ENCODE peak calls at places on chromosomes 2 and 18, in five cellular contexts. G is pancreas; T is right lobe of liver; E is CD8-positive, alpha-beta T cell; X is fibroblast of lung. Y is an unnamed sample.

GRCh38 chr2:84727315-84727714 is 153.6 kb downstream of the TRABD2A start:
- DNase-seq in E (no peak), T (no peak), X (no peak), G (no peak), Y (no peak)

GRCh38 chr2:207341114-207341750 is 175.5 kb upstream of the KLF7 start:
- DNase-seq in X (no peak), G (no peak), E (no peak), T (no peak), Y (no peak)

GRCh38 chr2:231632559-231633142 is 40.0 kb downstream of the TEX44 start:
- DNase-seq in G (no peak), T (no peak), E (no peak), X (peak), Y (peak)

GRCh38 chr2:105249181-105249580 is 7.6 kb downstream of the GPR45 start:
- DNase-seq in T (no peak), X (no peak), G (no peak), E (no peak), Y (no peak)

GRCh38 chr2:239726091-239726591 is 299.0 kb downstream of the NDUFA10 start:
- DNase-seq in X (no peak), E (no peak), T (no peak), G (peak), Y (no peak)

GRCh38 chr18:50696436-50696835 is 123.4 kb downstream of the MRO start:
- DNase-seq in X (no peak), T (no peak), G (no peak), E (no peak), Y (no peak)

GRCh38 chr2:150477347-150477746 is 10.1 kb downstream of the RND3 start:
- DNase-seq in T (peak), G (no peak), E (no peak), X (peak), Y (no peak)

GRCh38 chr2:108449410-108450200 is 599 bp downstream of the GCC2 start:
- DNase-seq in G (no peak), X (peak), E (peak), T (no peak), Y (peak)

GRCh38 chr2:65608966-65609365 is 176.6 kb upstream of the SPRED2 start:
- DNase-seq in X (no peak), G (no peak), T (no peak), E (no peak), Y (no peak)

GRCh38 chr2:131367352-131367751 is 3.4 kb upstream of the RAB6D start:
- DNase-seq in E (no peak), G (no peak), T (no peak), X (no peak), Y (no peak)

GRCh38 chr2:99648115-99648850 is 158.5 kb upstream of the REV1 start:
- DNase-seq in E (no peak), T (no peak), X (peak), G (no peak), Y (no peak)

GRCh38 chr2:113218283-113219091 is 44.7 kb downstream of the PSD4 start:
- DNase-seq in T (peak), E (no peak), X (peak), G (no peak), Y (no peak)

GRCh38 chr2:151007365-151007764 is 254.3 kb downstream of the RBM43 start:
- DNase-seq in E (no peak), G (no peak), X (peak), T (no peak), Y (no peak)

GRCh38 chr2:132252191-132252893 is 90.6 kb upstream of the ANKRD30BL start:
- DNase-seq in X (no peak), G (peak), T (no peak), E (no peak), Y (no peak)

GRCh38 chr2:29744976-29745375 is 176.4 kb downstream of the ALK start:
- DNase-seq in G (no peak), E (no peak), T (no peak), X (no peak), Y (no peak)

GRCh38 chr2:191333911-191334357 is 88.7 kb downstream of the MYO1B start:
- DNase-seq in X (peak), E (no peak), G (no peak), T (no peak), Y (peak)

GRCh38 chr2:88123975-88124917 is 3.6 kb downstream of the FABP1 start:
- DNase-seq in T (no peak), E (no peak), X (no peak), G (no peak), Y (no peak)

GRCh38 chr2:172460780-172461201 is 33.4 kb downstream of the ITGA6 start:
- DNase-seq in T (no peak), E (no peak), X (no peak), G (no peak), Y (no peak)

GRCh38 chr2:105785095-105785847 is 40.6 kb downstream of the NCK2 start:
- DNase-seq in E (no peak), T (no peak), G (no peak), X (no peak), Y (no peak)

GRCh38 chr18:3281456-3282400 is 19.8 kb downstream of the MYL12B start:
- DNase-seq in T (no peak), X (peak), E (no peak), G (no peak), Y (no peak)

GRCh38 chr2:20578895-20579825 is 71.7 kb downstream of the HS1BP3 start:
- DNase-seq in X (peak), G (peak), T (no peak), E (no peak), Y (peak)

GRCh38 chr2:105798595-105798994 is 53.9 kb downstream of the NCK2 start:
- DNase-seq in E (no peak), G (no peak), X (no peak), T (no peak), Y (no peak)

GRCh38 chr2:241609859-241610793 is 26.8 kb downstream of the THAP4 start:
- DNase-seq in T (peak), E (peak), X (peak), G (peak), Y (peak)

GRCh38 chr2:118539290-118539689 is 308.2 kb downstream of the EN1 start:
- DNase-seq in T (no peak), E (no peak), X (peak), G (peak), Y (peak)

GRCh38 chr2:68435605-68436004 is 31.5 kb downstream of the FBXO48 start:
- DNase-seq in G (no peak), E (no peak), T (no peak), X (peak), Y (no peak)

GRCh38 chr2:134080759-134081158 is 173.1 kb upstream of the MGAT5 start:
- DNase-seq in X (no peak), G (no peak), T (no peak), E (no peak), Y (no peak)

GRCh38 chr2:45612741-45613140 is 1.7 kb upstream of the SRBD1 start:
- DNase-seq in G (no peak), T (no peak), E (no peak), X (no peak), Y (no peak)

GRCh38 chr18:39743463-39743862 is 2177.9 kb upstream of the CELF4 start:
- DNase-seq in G (no peak), E (no peak), X (no peak), T (no peak), Y (no peak)

GRCh38 chr2:102085238-102085637 is 57.3 kb upstream of the IL1R1 start:
- DNase-seq in T (no peak), E (no peak), G (no peak), X (no peak), Y (no peak)

GRCh38 chr2:238287702-238288649 is at the start of gene PER2:
- DNase-seq in T (no peak), E (no peak), G (peak), X (peak), Y (peak)

GRCh38 chr18:10797882-10798281 is 272.1 kb downstream of the NAPG start:
- DNase-seq in X (no peak), G (no peak), T (no peak), E (no peak), Y (no peak)

GRCh38 chr2:66966631-66967030 is 430.5 kb upstream of the ETAA1 start:
- DNase-seq in E (no peak), G (no peak), X (peak), T (no peak), Y (peak)

GRCh38 chr2:24334245-24334633 is 26.1 kb downstream of the ITSN2 start:
- DNase-seq in T (peak), G (no peak), E (no peak), X (peak), Y (no peak)

GRCh38 chr2:147588191-147588590 is 256.6 kb upstream of the ACVR2A start:
- DNase-seq in E (no peak), X (peak), T (no peak), G (no peak), Y (peak)

GRCh38 chr2:41353060-41353459 is 694.8 kb upstream of the PKDCC start:
- DNase-seq in G (no peak), E (no peak), T (no peak), X (no peak), Y (no peak)

GRCh38 chr2:184154438-184154837 is 443.9 kb upstream of the ZNF804A start:
- DNase-seq in X (peak), G (no peak), E (no peak), T (no peak), Y (no peak)

GRCh38 chr2:129883121-129883520 is 96.3 kb upstream of the RAB6C start:
- DNase-seq in T (no peak), E (no peak), G (no peak), X (no peak), Y (no peak)

GRCh38 chr2:63034575-63034974 is 16.1 kb upstream of the OTX1 start:
- DNase-seq in E (no peak), X (no peak), T (no peak), G (no peak), Y (no peak)

DNA sequence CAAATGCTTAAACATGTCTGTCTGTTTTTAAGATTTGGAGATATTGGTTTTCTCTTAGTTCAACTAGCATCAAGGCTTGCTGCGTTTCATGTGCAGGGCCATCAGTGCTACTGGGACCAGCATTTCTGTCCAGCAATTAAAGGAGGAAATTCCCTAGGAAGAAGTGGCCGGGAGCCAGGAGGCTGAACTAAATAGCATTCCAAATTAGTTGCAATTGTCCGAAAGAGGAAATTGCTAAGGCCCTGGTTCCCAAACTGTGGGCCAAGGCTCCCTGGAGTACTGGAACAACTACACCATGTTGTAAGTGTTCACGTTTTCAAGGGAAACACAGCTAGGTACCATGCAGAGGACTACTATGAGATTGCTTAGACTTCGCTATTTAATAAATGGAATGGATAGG is 257.9 kb downstream of the PTPRM start:
- DNase-seq in X (no peak), E (no peak), T (no peak), G (no peak), Y (no peak)
- H3K27ac ChIP-seq in X (no peak), E (no peak), T (no peak), G (no peak), Y (no peak)

GRCh38 chr2:217000406-217000805 is 140.5 kb upstream of the TNP1 start:
- DNase-seq in X (no peak), G (no peak), T (no peak), E (no peak), Y (no peak)
- TF ChIP-seq CTCF in X (no peak), G (no peak), T (no peak), E (no peak), Y (no peak)

DNA sequence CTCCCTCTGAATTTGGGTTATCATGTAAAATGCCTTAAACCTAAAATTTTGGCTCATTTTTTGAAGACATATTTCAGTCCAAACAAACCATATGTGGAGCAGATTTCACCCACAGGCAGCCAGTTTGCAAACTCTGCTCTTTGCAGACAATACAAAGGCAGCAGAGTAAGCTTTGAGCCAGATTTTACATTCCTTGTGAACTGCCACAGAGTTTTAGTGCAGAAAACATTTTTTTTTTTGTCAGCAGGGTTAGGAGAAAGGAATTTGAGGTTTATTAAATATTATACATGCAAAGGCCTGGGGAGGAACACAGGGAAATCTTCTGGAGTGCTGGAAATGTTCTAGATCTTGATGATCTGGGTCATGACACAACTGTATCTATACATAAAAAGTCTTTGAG is 171.9 kb upstream of the FN1 start:
- DNase-seq in T (no peak), E (no peak), G (no peak), X (peak), Y (no peak)
- H3K27ac ChIP-seq in T (no peak), E (no peak), G (no peak), X (no peak), Y (peak)

GRCh38 chr2:219252900-219253752 is at the start of gene TUBA4B:
- DNase-seq in X (peak), G (peak), T (peak), E (no peak), Y (peak)

GRCh38 chr2:219252570-219252899 is 508 bp upstream of the TUBA4B start:
- DNase-seq in E (no peak), X (no peak), T (no peak), G (no peak), Y (no peak)

GRCh38 chr2:219252084-219252483 is 959 bp upstream of the TUBA4B start:
- DNase-seq in T (no peak), X (no peak), G (no peak), E (no peak), Y (no peak)

GRCh38 chr2:219253753-219254589 is at the start of gene TUBA4A:
- DNase-seq in E (peak), T (peak), X (peak), G (peak), Y (peak)

GRCh38 chr2:219254590-219255219 is 987 bp upstream of the TUBA4A start:
- DNase-seq in E (no peak), G (no peak), X (no peak), T (no peak), Y (no peak)
- TF ChIP-seq CTCF in E (no peak), G (no peak), X (no peak), T (no peak), Y (no peak)

Y was measured in brain microvascular endothelial cell.